ENCODE peak calls at places on chromosomes 11 and 22, in four cellular contexts. W is K562, C is HepG2, Y is GM12878. A is an unnamed sample.

GRCh38 chr11:284081-285020 is 4.6 kb upstream of the PGGHG start:
- DNase-seq in W (no peak), C (no peak), Y (no peak), A (no peak)

GRCh38 chr11:44014968-44015623 is 32.7 kb upstream of the ACCSL start:
- DNase-seq in W (no peak), C (no peak), Y (no peak), A (no peak)

GRCh38 chr11:119584193-119585037 is 144.6 kb downstream of the NECTIN1 start:
- DNase-seq in W (peak), C (no peak), Y (no peak), A (no peak)

GRCh38 chr11:72308226-72309073 is 64.5 kb upstream of the PHOX2A start:
- DNase-seq in W (no peak), C (no peak), Y (no peak), A (no peak)

GRCh38 chr11:70464509-70465361 is 66.4 kb downstream of the CTTN start:
- DNase-seq in W (no peak), C (no peak), Y (no peak), A (no peak)

GRCh38 chr22:33302549-33302948 is 244.4 kb upstream of the SYN3 start:
- DNase-seq in W (no peak), C (no peak), Y (no peak), A (no peak)

GRCh38 chr11:74671520-74672196 is 59.6 kb downstream of the CHRDL2 start:
- DNase-seq in W (no peak), C (no peak), Y (no peak), A (no peak)

GRCh38 chr11:38672445-38672844 is 2074.4 kb upstream of the RAG2 start:
- DNase-seq in W (no peak), C (no peak), Y (no peak), A (no peak)

GRCh38 chr11:44725016-44725651 is 1.6 kb upstream of the TSPAN18 start:
- DNase-seq in W (no peak), C (no peak), Y (no peak), A (no peak)

DNA sequence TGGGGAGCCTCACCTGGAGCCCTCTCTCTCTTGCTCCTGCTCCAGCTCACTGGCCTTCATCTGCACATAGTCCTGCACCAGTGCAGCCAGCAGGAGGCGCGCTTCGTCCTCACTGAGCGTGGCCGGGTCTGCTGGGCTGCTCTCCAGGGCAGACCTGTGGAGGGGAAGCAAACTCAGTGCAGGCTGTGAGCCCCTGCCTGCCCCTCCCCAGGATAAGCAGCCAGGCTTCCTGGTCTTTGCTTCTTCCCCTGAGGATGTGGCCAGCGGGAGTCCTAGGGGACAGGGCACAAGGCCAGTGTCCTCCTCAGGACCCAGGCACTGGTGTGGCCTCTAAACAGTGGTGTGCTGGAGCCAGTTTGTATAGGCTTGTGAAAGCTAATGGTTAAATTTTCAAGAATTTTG is 2.2 kb downstream of the CALCA start:
- DNase-seq in W (peak), C (peak), Y (no peak), A (peak)
- TF ChIP-seq CHD2 in W (no peak), C (no peak), Y (no peak), A (no peak)

GRCh38 chr22:19669570-19669969 is 44.7 kb upstream of the SEPTIN5 start:
- DNase-seq in W (no peak), C (no peak), Y (no peak), A (no peak)
- TF ChIP-seq MYC in W (no peak), C (no peak), Y (no peak), A (no peak)

GRCh38 chr22:40030026-40030756 is 35.4 kb downstream of the FAM83F start:
- DNase-seq in W (no peak), C (no peak), Y (no peak), A (no peak)

GRCh38 chr22:40029189-40029890 is 34.6 kb downstream of the FAM83F start:
- DNase-seq in W (no peak), C (peak), Y (no peak), A (no peak)

GRCh38 chr22:40028098-40028425 is 33.3 kb downstream of the FAM83F start:
- DNase-seq in W (no peak), C (no peak), Y (no peak), A (no peak)

GRCh38 chr22:40031766-40032470 is 37.2 kb downstream of the FAM83F start:
- DNase-seq in W (no peak), C (no peak), Y (no peak), A (no peak)

DNA sequence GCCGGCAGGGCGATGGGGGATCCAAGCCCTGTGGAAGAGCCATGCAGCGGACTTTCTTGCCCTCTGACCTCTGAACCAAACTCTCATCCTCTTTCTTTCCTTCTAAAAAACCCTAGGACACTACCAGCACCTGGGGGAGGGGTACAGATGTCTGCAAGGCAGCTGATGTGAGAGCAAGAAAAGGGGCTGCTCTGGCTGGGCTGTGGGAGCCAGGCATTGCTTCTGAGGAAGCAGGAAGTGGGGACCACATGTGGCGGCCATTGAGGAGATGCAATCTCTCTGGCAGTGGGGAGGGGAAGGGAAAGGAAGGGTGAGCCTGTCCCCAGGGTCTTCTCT is 36.0 kb downstream of the FAM83F start:
- DNase-seq in W (no peak), C (no peak), Y (no peak), A (no peak)
- TF ChIP-seq CHD2 in W (no peak), C (no peak), Y (no peak), A (no peak)

GRCh38 chr11:128886401-128887119 is 4.6 kb upstream of the KCNJ5 start:
- DNase-seq in W (no peak), C (no peak), Y (no peak), A (no peak)
- TF ChIP-seq MYC in W (no peak), C (no peak), Y (no peak), A (no peak)

GRCh38 chr11:17508306-17508705 is 31.7 kb upstream of the ABCC8 start:
- DNase-seq in W (no peak), C (no peak), Y (no peak), A (no peak)

GRCh38 chr11:17508816-17509215 is 32.2 kb upstream of the ABCC8 start:
- DNase-seq in W (no peak), C (no peak), Y (no peak), A (no peak)

GRCh38 chr11:17505146-17505545 is 28.5 kb upstream of the ABCC8 start:
- DNase-seq in W (no peak), C (no peak), Y (no peak), A (no peak)

GRCh38 chr11:17506314-17506713 is 29.7 kb upstream of the ABCC8 start:
- DNase-seq in W (no peak), C (no peak), Y (no peak), A (no peak)

DNA sequence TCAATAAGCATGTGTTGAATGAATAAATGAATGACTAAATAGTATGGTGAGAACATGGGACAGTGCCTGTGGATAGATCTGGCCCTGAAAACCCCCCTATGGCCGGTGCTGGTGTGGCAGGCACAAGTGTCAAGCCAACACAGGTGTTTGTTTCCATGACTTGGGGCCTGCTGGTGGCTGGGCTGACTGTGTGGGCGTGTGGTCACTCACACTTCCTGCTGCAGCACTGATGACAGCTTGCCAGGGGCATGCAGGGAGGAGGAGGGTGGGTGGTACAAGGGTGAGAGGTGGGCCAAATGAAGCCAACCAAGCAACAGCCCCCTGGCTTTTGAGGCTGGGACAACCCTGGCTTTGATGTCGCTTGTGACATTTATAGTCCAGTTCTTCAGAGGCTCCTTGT is 30.3 kb upstream of the ABCC8 start:
- DNase-seq in W (peak), C (no peak), Y (no peak), A (no peak)
- TF ChIP-seq CHD2 in W (no peak), C (no peak), Y (no peak), A (no peak)

DNA sequence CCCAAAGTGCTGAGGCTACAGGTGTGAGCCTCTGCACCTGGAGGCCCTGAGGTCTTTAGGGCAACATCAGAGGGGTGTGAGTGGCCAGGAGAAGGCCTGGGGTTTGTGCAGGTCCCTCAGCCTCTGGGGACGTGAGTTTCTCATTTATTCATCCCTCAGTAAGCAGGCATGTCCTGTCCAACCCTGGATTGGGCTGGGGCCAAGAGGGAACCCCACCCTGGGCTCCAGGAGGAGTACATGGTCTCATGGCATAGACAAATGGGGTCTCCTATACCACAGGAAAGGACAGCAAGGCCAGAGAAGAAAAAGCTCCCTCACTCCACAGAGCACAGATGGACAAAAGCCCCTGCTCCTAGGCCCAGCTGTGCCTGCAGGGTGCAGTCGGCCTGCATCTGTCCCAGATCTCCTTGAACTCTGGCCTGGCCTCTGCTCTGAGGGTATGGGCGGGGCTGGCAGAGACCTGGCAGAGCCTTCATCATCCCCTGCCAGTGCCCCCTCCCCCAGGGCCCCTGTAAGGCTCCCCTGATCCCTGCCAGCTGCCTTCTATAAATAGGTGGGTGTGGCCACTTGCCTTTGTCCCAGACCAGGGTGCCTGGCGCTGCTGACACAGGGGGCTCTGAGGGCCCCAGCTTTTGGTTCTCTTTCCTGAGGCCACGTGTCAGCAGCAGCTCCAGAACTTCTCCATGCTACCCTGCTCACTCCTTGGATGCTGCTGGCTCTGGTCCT is 34.6 kb downstream of the A4GALT start:
- DNase-seq in W (no peak), C (no peak), Y (no peak), A (no peak)
- TF ChIP-seq MYC in W (no peak), C (no peak), Y (no peak), A (no peak)

A was measured in A549.